ENCODE peak calls at places on chromosome 16, in four cellular contexts. C is lung, N is H1, K is right cardiac atrium. Y is an unnamed sample.
A peak's percentile ranks its signal among the peaks of the same experiment; 100 is the strongest.

GRCh38 chr16:50266337-50267091 is at the start of gene ADCY7:
- DNase-seq in C (peak; percentile 61), N (no peak), K (peak; percentile 81), Y (peak; percentile 96)

GRCh38 chr16:89525146-89525913 is 17.1 kb downstream of the SPG7 start:
- DNase-seq in C (no peak), N (no peak), K (no peak), Y (no peak)

GRCh38 chr16:58843675-58844074 is 109.6 kb upstream of the GOT2 start:
- DNase-seq in C (no peak), N (no peak), K (no peak), Y (no peak)

GRCh38 chr16:85370881-85371651 is 242.1 kb upstream of the GSE1 start:
- DNase-seq in C (peak; percentile 52), N (no peak), K (peak; percentile 68), Y (no peak)

GRCh38 chr16:46852130-46852529 is 21.1 kb upstream of the C16orf87 start:
- DNase-seq in C (no peak), N (no peak), K (no peak), Y (no peak)

GRCh38 chr16:27547134-27547533 is 2.6 kb downstream of the GTF3C1 start:
- DNase-seq in C (no peak), N (no peak), K (no peak), Y (peak; percentile 19)

GRCh38 chr16:73025506-73026131 is 22.3 kb downstream of the ZFHX3 start:
- DNase-seq in C (no peak), N (no peak), K (no peak), Y (no peak)

GRCh38 chr16:20114356-20114755 is 40.7 kb upstream of the GPR139 start:
- DNase-seq in C (no peak), N (no peak), K (no peak), Y (no peak)

GRCh38 chr16:50712568-50712914 is 19.1 kb downstream of the NOD2 start:
- DNase-seq in C (no peak), N (no peak), K (no peak), Y (no peak)

GRCh38 chr16:54097774-54098173 is 188.8 kb downstream of the IRX3 start:
- DNase-seq in C (no peak), N (no peak), K (no peak), Y (no peak)

GRCh38 chr16:67481561-67482259 is 753 bp upstream of the ATP6V0D1 start:
- DNase-seq in C (peak; percentile 57), N (no peak), K (peak; percentile 62), Y (peak; percentile 88)

GRCh38 chr16:17334096-17334495 is 136.7 kb downstream of the XYLT1 start:
- DNase-seq in C (no peak), N (no peak), K (peak; percentile 57), Y (no peak)

GRCh38 chr16:12920739-12921138 is 19.3 kb downstream of the SHISA9 start:
- DNase-seq in C (no peak), N (no peak), K (no peak), Y (no peak)

GRCh38 chr16:85173981-85174751 is 61.9 kb upstream of the CIBAR2 start:
- DNase-seq in C (no peak), N (no peak), K (peak; percentile 54), Y (no peak)

GRCh38 chr16:86217891-86218270 is 292.4 kb upstream of the FOXF1 start:
- DNase-seq in C (no peak), N (no peak), K (no peak), Y (no peak)

GRCh38 chr16:85162478-85163277 is 50.4 kb upstream of the CIBAR2 start:
- DNase-seq in C (no peak), N (no peak), K (peak; percentile 82), Y (no peak)

GRCh38 chr16:11535494-11535893 is 51.2 kb downstream of the LITAF start:
- DNase-seq in C (no peak), N (no peak), K (no peak), Y (no peak)

GRCh38 chr16:48999508-48999907 is 282.1 kb downstream of the CBLN1 start:
- DNase-seq in C (no peak), N (no peak), K (no peak), Y (no peak)

GRCh38 chr16:5467552-5467951 is 370.0 kb upstream of the EEF2KMT start:
- DNase-seq in C (no peak), N (no peak), K (no peak), Y (no peak)

GRCh38 chr16:24930440-24930839 is 84.7 kb downstream of the SLC5A11 start:
- DNase-seq in C (no peak), N (no peak), K (no peak), Y (no peak)

GRCh38 chr16:351804-352520 is 561 bp downstream of the AXIN1 start:
- DNase-seq in C (no peak), N (no peak), K (no peak), Y (peak; percentile 93)

GRCh38 chr16:56450275-56450889 is 750 bp downstream of the NUDT21 start:
- DNase-seq in C (no peak), N (no peak), K (no peak), Y (peak; percentile 71)

GRCh38 chr16:56301391-56301850 is 110.1 kb downstream of the GNAO1 start:
- DNase-seq in C (no peak), N (no peak), K (no peak), Y (no peak)

GRCh38 chr16:53912155-53912554 is 208.2 kb downstream of the FTO start:
- DNase-seq in C (no peak), N (no peak), K (no peak), Y (no peak)

GRCh38 chr16:57265850-57266530 is 18.5 kb downstream of the PLLP start:
- DNase-seq in C (peak; percentile 84), N (no peak), K (peak; percentile 85), Y (peak; percentile 74)

GRCh38 chr16:3838600-3839401 is 41.7 kb downstream of the CREBBP start:
- DNase-seq in C (no peak), N (no peak), K (no peak), Y (no peak)

GRCh38 chr16:70419384-70420327 is 19.2 kb downstream of the ST3GAL2 start:
- DNase-seq in C (no peak), N (no peak), K (no peak), Y (no peak)

GRCh38 chr16:3982216-3982615 is 101.7 kb upstream of the CREBBP start:
- DNase-seq in C (no peak), N (no peak), K (no peak), Y (no peak)

GRCh38 chr16:65336169-65336568 is 214.3 kb upstream of the CDH11 start:
- DNase-seq in C (no peak), N (no peak), K (no peak), Y (no peak)

GRCh38 chr16:19858006-19858653 is 26.5 kb downstream of the GPRC5B start:
- DNase-seq in C (no peak), N (no peak), K (no peak), Y (no peak)

GRCh38 chr16:85390511-85391174 is 222.5 kb upstream of the GSE1 start:
- DNase-seq in C (peak; percentile 78), N (peak; percentile 42), K (peak; percentile 89), Y (peak; percentile 77)

GRCh38 chr16:57475711-57476339 is 10.5 kb downstream of the DOK4 start:
- DNase-seq in C (no peak), N (peak; percentile 91), K (no peak), Y (peak; percentile 91)

GRCh38 chr16:14071576-14072271 is 605 bp downstream of the MRTFB start:
- DNase-seq in C (no peak), N (peak; percentile 65), K (no peak), Y (peak; percentile 89)

GRCh38 chr16:7689234-7689633 is 356.6 kb downstream of the RBFOX1 start:
- DNase-seq in C (no peak), N (no peak), K (no peak), Y (no peak)
- H3K4me1 ChIP-seq in C (peaks cover 2% of the 10 kb centered on the region), N (no peaks in the 10 kb centered on the region), K (no peaks in the 10 kb centered on the region), Y (no peaks in the 10 kb centered on the region)

GRCh38 chr16:2513405-2514332 is at the start of gene ATP6V0C:
- DNase-seq in C (peak; percentile 93), N (peak; percentile 96), K (peak; percentile 93), Y (peak; percentile 97)
- H3K4me1 ChIP-seq in C (peaks cover 15% of the 10 kb centered on the region), N (peaks cover 21% of the 10 kb centered on the region), K (peaks cover 20% of the 10 kb centered on the region), Y (peaks cover 61% of the 10 kb centered on the region)

GRCh38 chr16:87383522-87384161 is at the start of gene FBXO31:
- DNase-seq in C (peak; percentile 84), N (peak; percentile 98), K (peak; percentile 87), Y (peak; percentile 97)

GRCh38 chr16:87380875-87381274 is 2.7 kb downstream of the FBXO31 start:
- DNase-seq in C (no peak), N (no peak), K (no peak), Y (no peak)

GRCh38 chr16:87380403-87380802 is 3.2 kb downstream of the FBXO31 start:
- DNase-seq in C (no peak), N (no peak), K (no peak), Y (no peak)

GRCh38 chr16:87384162-87384999 is 805 bp upstream of the FBXO31 start:
- DNase-seq in C (peak; percentile 43), N (no peak), K (peak; percentile 62), Y (peak; percentile 92)

GRCh38 chr16:87382023-87382785 is 1.4 kb downstream of the FBXO31 start:
- DNase-seq in C (no peak), N (no peak), K (no peak), Y (no peak)
- H3K4me1 ChIP-seq in C (peaks cover 2% of the 10 kb centered on the region), N (no peaks in the 10 kb centered on the region), K (peaks cover 12% of the 10 kb centered on the region), Y (peaks cover 59% of the 10 kb centered on the region)

DNA sequence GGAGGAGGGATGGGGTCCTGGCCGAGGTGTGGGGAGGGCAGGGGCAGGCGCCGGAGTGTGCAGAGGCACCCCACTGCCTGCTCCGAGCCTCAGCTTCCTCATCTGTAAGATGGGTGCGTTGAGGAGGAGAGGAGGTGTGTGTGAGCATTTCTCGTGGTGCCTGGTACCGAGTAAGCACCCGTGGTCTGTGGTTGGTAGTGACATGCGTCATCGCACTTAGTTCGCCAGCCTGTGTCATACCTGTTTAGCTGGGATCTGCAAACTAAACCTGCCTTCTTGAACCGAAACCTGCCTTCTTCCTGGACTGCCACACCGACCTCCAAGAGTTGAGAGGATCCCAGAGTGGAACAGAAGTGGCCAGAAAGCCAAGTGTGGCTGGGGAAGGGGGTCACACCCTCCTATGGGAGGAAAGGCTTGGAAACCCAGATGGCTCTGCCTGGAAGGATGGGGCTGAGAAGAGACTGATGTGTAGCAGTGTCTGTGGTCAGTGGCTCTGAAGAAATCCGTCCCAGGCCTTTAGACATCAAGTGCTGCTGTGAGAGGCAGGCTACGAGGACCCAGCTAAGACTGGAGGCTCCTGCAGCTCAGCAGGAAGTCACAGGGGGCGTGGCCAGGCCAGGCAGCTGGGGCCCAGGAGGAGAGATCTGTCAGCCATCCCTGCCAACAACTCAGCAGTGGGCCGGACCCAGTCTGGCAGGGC is 162.6 kb upstream of the PLCG2 start:
- DNase-seq in C (no peak), N (no peak), K (peak; percentile 83), Y (peak; percentile 95)
- H3K4me1 ChIP-seq in C (no peaks in the 10 kb centered on the region), N (no peaks in the 10 kb centered on the region), K (peaks cover 15% of the 10 kb centered on the region), Y (peaks cover 41% of the 10 kb centered on the region)

Y was measured in spleen.